ENCODE peak calls at places on chromosomes 11 and 22, in six cellular contexts. N is upper lobe of left lung, V is foreskin melanocyte, Y is pons, R is Kasumi-1, T is psoas muscle. C is an unnamed sample.

GRCh38 chr11:68049509-68050370 is 10.9 kb downstream of the TCIRG1 start:
- DNase-seq in T (peak), R (no peak), V (no peak), N (no peak), Y (no peak), C (no peak)

GRCh38 chr11:70595452-70595851 is 197.1 kb downstream of the CTTN start:
- DNase-seq in N (no peak), V (no peak), R (no peak), T (no peak), Y (no peak), C (no peak)

GRCh38 chr22:49255741-49256318 is 571.8 kb downstream of the BRD1 start:
- DNase-seq in N (no peak), R (no peak), V (no peak), Y (no peak), T (no peak), C (no peak)

GRCh38 chr11:35144103-35144741 is 5.3 kb downstream of the CD44 start:
- DNase-seq in N (peak), V (peak), T (no peak), R (peak), Y (no peak), C (no peak)

GRCh38 chr11:47143322-47143721 is 33.4 kb downstream of the ARFGAP2 start:
- DNase-seq in V (no peak), T (no peak), R (no peak), N (no peak), Y (no peak), C (no peak)

GRCh38 chr11:128902515-128903066 is 11.4 kb downstream of the KCNJ5 start:
- DNase-seq in N (no peak), T (no peak), V (no peak), R (no peak), Y (no peak), C (no peak)

GRCh38 chr11:30197869-30198268 is 32.9 kb upstream of the FSHB start:
- DNase-seq in R (no peak), N (no peak), T (no peak), V (no peak), Y (no peak), C (no peak)

GRCh38 chr11:34194576-34195335 is 89.3 kb downstream of the NAT10 start:
- DNase-seq in Y (no peak), N (no peak), R (no peak), V (no peak), T (no peak), C (no peak)

GRCh38 chr11:13098067-13098466 is 89.0 kb downstream of the RASSF10 start:
- DNase-seq in T (no peak), V (peak), R (no peak), Y (peak), N (peak), C (no peak)

GRCh38 chr11:115965754-115966504 is 461.7 kb upstream of the CADM1 start:
- DNase-seq in V (no peak), R (no peak), T (no peak), Y (no peak), N (peak), C (no peak)

GRCh38 chr11:13962562-13963168 is at the start of gene SPON1:
- DNase-seq in Y (no peak), N (no peak), R (no peak), T (no peak), V (no peak), C (no peak)

GRCh38 chr11:66878554-66878953 is 21.7 kb downstream of the LRFN4 start:
- DNase-seq in V (no peak), R (no peak), N (no peak), Y (no peak), T (peak), C (no peak)

GRCh38 chr11:279966-280761 is 2.0 kb downstream of the NLRP6 start:
- DNase-seq in V (no peak), N (no peak), R (peak), T (peak), Y (no peak), C (no peak)

GRCh38 chr11:111589114-111589513 is 13.1 kb upstream of the SIK2 start:
- DNase-seq in Y (no peak), N (no peak), T (no peak), R (no peak), V (no peak), C (no peak)

GRCh38 chr11:58745705-58746364 is 14.1 kb upstream of the GLYAT start:
- DNase-seq in T (no peak), R (no peak), N (no peak), Y (no peak), V (no peak), C (no peak)

GRCh38 chr11:29124436-29124835 is 892.4 kb downstream of the KCNA4 start:
- DNase-seq in V (no peak), Y (no peak), R (no peak), N (no peak), T (no peak), C (no peak)

GRCh38 chr11:75524576-75525432 is 937 bp downstream of the GDPD5 start:
- DNase-seq in Y (no peak), N (no peak), T (peak), V (no peak), R (peak), C (no peak)

GRCh38 chr11:76770642-76771445 is 12.3 kb upstream of the TSKU start:
- DNase-seq in T (peak), Y (no peak), V (no peak), R (no peak), N (peak), C (no peak)

GRCh38 chr22:20130739-20131592 is 638 bp upstream of the ZDHHC8 start:
- DNase-seq in V (peak), R (peak), N (peak), T (peak), Y (peak), C (no peak)

GRCh38 chr22:45842141-45842831 is 134.7 kb downstream of the WNT7B start:
- DNase-seq in N (no peak), T (no peak), R (no peak), Y (no peak), V (no peak), C (no peak)

GRCh38 chr11:117945047-117945820 is 16.0 kb upstream of the TMPRSS13 start:
- DNase-seq in N (no peak), Y (no peak), T (no peak), V (no peak), R (no peak), C (no peak)

GRCh38 chr22:46563381-46564083 is 26.1 kb upstream of the CELSR1 start:
- DNase-seq in V (no peak), T (peak), N (peak), R (peak), Y (no peak), C (no peak)

GRCh38 chr11:2377511-2378443 is 667 bp downstream of the CD81 start:
- DNase-seq in T (peak), Y (no peak), N (peak), V (no peak), R (peak), C (no peak)

GRCh38 chr11:111634981-111635705 is 32.9 kb downstream of the SIK2 start:
- DNase-seq in V (no peak), T (no peak), N (no peak), Y (no peak), R (no peak), C (no peak)